ENCODE peak calls at places on chromosomes 1 and 21, in ten cellular contexts. Y is pancreas, G is psoas muscle, C is progenitor cell of endocrine pancreas, U is foreskin fibroblast, J is OCI-LY7, T is choroid plexus epithelial cell, Q is RWPE1, M is colonic mucosa, L is brain microvascular endothelial cell. S is an unnamed sample.
A peak's percentile ranks its signal among the peaks of the same experiment; 100 is the strongest.

GRCh38 chr1:218209351-218209861 is 75.7 kb upstream of the RRP15 start:
- DNase-seq in T (peak; percentile 66), J (no peak), Q (no peak), L (peak; percentile 51), M (no peak), C (no peak), Y (no peak), G (no peak), U (peak; percentile 79), S (peak; percentile 71)

GRCh38 chr1:204637985-204638356 is 47.6 kb downstream of the LRRN2 start:
- DNase-seq in U (no peak), G (no peak), L (no peak), C (no peak), Y (no peak), J (no peak), T (no peak), M (peak; percentile 27), Q (no peak), S (no peak)

GRCh38 chr21:25501996-25502665 is 105.2 kb downstream of the MRPL39 start:
- DNase-seq in J (no peak), Q (no peak), Y (no peak), C (no peak), T (no peak), U (no peak), L (no peak), M (no peak), G (no peak), S (peak; percentile 24)

GRCh38 chr21:45319461-45320211 is 31.9 kb upstream of the POFUT2 start:
- DNase-seq in Q (no peak), G (peak; percentile 71), M (no peak), Y (no peak), C (no peak), L (no peak), U (peak; percentile 65), J (no peak), T (peak; percentile 53), S (no peak)

GRCh38 chr1:240598602-240599001 is 13.4 kb downstream of the GREM2 start:
- DNase-seq in G (no peak), C (no peak), M (no peak), Q (no peak), T (no peak), U (no peak), Y (no peak), J (no peak), L (no peak), S (no peak)

GRCh38 chr1:117365350-117366280 is 1.6 kb upstream of the MAN1A2 start:
- DNase-seq in J (peak; percentile 13), U (peak; percentile 51), L (no peak), C (no peak), Q (no peak), Y (no peak), M (no peak), T (peak; percentile 28), G (no peak), S (no peak)

GRCh38 chr1:85911742-85912141 is 203.5 kb upstream of the ZNHIT6 start:
- DNase-seq in C (no peak), L (peak; percentile 6), Y (no peak), T (peak; percentile 49), U (no peak), Q (no peak), G (no peak), J (no peak), M (no peak), S (no peak)

GRCh38 chr1:220594356-220594755 is 66.4 kb downstream of the MARK1 start:
- DNase-seq in T (peak; percentile 11), G (no peak), U (peak; percentile 3), Y (no peak), J (no peak), Q (no peak), M (no peak), L (peak; percentile 75), C (no peak), S (no peak)

GRCh38 chr1:25442178-25442577 is 11.5 kb downstream of the MACO1 start:
- DNase-seq in T (peak; percentile 30), L (peak; percentile 12), G (no peak), M (no peak), J (no peak), U (no peak), C (no peak), Y (no peak), Q (no peak), S (no peak)

DNA sequence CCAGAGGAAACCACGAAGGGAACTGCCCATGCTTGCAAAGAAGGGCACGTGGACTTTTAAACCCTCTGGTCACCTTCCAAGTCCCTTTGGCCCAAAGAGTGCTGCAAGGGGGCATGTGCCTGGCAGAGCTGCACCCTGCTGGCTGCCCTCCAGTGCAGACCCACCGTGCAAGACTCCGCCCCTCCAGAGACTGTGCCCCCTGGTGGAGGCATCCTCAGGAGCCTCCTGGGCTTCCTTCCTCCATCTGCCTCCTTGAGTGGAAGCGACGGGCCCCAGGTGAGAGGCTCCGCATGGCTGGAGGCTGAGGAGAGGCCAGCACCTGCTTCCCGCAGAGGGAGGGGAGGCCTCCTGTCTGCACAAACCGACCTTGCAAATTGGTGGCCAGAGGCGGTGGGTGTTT is 100.7 kb downstream of the CRYAA start:
- DNase-seq in Y (no peak), J (peak; percentile 54), M (no peak), Q (no peak), C (no peak), U (no peak), G (peak; percentile 31), T (no peak), L (no peak), S (no peak)
- TF ChIP-seq CTCF in Y (no peak), J (peak; percentile 72), M (no peak), Q (no peak), C (peak; percentile 33), U (peak; percentile 15), G (no peak), T (peak; percentile 38), L (peak; percentile 63), S (peak; percentile 52)

DNA sequence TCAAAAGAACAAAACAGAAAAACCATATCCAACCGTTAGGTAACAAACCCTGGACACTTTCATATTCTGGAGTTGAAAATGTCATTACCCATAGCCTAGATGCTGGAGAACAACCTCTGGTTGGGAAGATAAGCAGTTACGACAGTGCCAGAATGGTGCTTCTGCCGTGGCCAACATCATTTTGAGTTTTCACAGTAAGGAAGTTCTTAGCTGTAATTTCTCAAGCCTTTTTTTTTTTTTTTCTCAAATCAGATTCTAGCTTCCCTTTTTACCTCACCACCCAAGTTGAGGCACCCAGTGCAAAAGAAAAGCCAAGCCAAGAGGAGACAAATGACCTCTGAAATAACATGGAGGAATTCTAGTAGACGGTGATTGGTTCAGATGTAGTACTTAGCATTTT is 21.8 kb downstream of the PPT1 start:
- DNase-seq in Y (no peak), T (no peak), C (no peak), J (no peak), M (no peak), G (no peak), Q (no peak), L (no peak), U (no peak), S (no peak)
- TF ChIP-seq CTCF in Y (no peak), T (no peak), C (no peak), J (no peak), M (no peak), G (no peak), Q (no peak), L (no peak), U (no peak), S (no peak)

GRCh38 chr1:228333739-228334115 is 72.9 kb downstream of the TRIM11 start:
- DNase-seq in G (peak; percentile 46), T (no peak), J (no peak), Y (no peak), U (no peak), L (no peak), M (no peak), Q (no peak), C (no peak), S (no peak)

GRCh38 chr1:228334954-228335353 is 71.7 kb downstream of the TRIM11 start:
- DNase-seq in Q (no peak), Y (no peak), J (no peak), C (no peak), T (no peak), U (no peak), M (no peak), L (no peak), G (peak; percentile 57), S (no peak)

GRCh38 chr1:228332797-228333738 is 73.6 kb downstream of the TRIM11 start:
- DNase-seq in Y (no peak), U (no peak), G (peak; percentile 50), J (no peak), T (no peak), M (no peak), L (no peak), Q (no peak), C (no peak), S (no peak)

GRCh38 chr1:228335406-228336307 is 71.0 kb downstream of the TRIM11 start:
- DNase-seq in Q (no peak), J (no peak), L (no peak), T (no peak), G (peak; percentile 53), Y (no peak), C (no peak), U (no peak), M (no peak), S (no peak)

DNA sequence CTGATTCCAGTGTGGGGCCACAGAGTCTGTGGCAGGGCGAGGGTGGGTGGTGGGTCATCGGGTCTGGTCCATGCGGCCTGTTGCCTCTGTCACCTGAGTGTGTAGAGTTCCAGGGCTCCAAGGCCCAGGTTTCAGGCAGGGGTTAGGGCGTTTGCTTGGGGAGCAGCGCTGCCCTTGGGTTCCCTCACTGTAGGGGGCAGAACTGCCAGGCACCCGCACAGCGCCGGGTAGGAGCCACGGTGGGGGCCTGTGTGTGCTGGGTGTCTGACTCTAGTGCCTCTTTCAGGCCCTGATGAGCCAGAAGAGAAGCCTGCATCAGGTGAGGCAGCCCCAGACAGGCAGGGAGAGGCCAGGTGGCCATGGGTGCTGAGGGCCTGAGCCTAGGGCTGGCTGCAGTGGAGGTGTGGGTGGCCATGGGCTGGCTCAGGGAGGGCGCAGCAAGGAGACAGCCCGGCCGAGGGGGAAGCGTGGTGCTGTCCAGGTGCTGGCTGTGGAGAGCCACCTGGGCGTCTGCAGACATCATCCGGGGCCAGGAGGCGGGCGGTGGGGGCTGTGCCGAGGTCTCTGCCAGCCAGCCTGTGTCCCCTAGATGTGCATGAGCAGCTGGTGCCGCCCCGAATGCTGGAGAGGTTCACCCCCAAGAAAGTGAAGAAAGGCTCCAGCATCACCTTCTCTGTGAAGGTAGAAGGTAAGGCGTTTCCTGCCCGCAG is 72.3 kb downstream of the TRIM11 start:
- DNase-seq in Q (no peak), M (no peak), C (no peak), J (no peak), U (no peak), Y (no peak), G (peak; percentile 50), T (no peak), L (no peak), S (no peak)
- TF ChIP-seq CTCF in Q (no peak), M (no peak), C (no peak), J (no peak), U (no peak), Y (no peak), G (no peak), T (no peak), L (no peak), S (no peak)

DNA sequence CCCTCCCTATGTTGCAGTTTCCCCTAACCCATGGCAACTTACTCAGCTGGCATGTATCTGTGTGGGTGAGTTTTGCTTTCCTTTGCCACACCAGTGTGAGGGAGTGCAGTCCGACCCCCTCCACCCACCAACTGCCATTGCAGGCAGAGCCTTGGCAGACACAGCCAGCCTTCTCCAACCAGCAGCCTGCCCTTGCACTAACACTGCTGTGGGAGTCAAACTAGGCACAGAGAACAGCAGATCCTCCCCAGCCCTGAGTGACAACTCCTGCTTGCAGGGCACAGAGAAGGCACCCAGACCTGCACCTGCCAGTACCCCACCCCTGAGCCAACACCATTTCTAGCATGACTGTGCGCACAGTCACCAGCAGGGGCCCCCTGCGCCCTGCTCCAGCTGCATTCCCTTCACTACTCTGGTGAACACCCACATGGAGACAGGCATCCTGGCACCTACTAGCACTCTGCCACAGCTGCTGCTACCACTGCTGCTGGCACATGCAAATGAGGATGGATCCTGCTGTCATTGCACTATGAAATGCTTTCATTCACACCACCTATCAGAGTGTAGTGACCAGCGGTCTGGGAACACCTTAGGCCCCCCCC is 98.4 kb downstream of the MAGI3 start:
- DNase-seq in M (no peak), J (no peak), T (peak; percentile 6), Y (no peak), L (no peak), Q (no peak), C (no peak), U (no peak), G (no peak), S (no peak)
- TF ChIP-seq CTCF in M (no peak), J (no peak), T (peak; percentile 47), Y (no peak), L (peak; percentile 45), Q (no peak), C (peak; percentile 8), U (no peak), G (no peak), S (peak; percentile 41)